ENCODE peak calls at places on chromosome 4, in six cellular contexts. One of them, this sample, is unnamed.

GRCh38 chr4:109049926-109050325 is 252.5 kb downstream of the COL25A1 start:
- DNase-seq in A673: no peak
- DNase-seq in H9: no peak
- DNase-seq in HL-60: no peak
- DNase-seq in Peyer's patch: no peak
- DNase-seq in AG04450: no peak
- DNase-seq in this sample: no peak

GRCh38 chr4:52368895-52369294 is 290.2 kb downstream of the USP46 start:
- DNase-seq in A673: no peak
- DNase-seq in H9: no peak
- DNase-seq in HL-60: no peak
- DNase-seq in Peyer's patch: no peak
- DNase-seq in AG04450: no peak
- DNase-seq in this sample: no peak

GRCh38 chr4:70746179-70746839 is 24.5 kb downstream of the RUFY3 start:
- DNase-seq in A673: no peak
- DNase-seq in H9: no peak
- DNase-seq in HL-60: no peak
- DNase-seq in Peyer's patch: no peak
- DNase-seq in AG04450: no peak
- DNase-seq in this sample: no peak

GRCh38 chr4:168509786-168510185 is 12.9 kb downstream of the PALLD start:
- DNase-seq in A673: peak
- DNase-seq in H9: no peak
- DNase-seq in HL-60: peak
- DNase-seq in Peyer's patch: no peak
- DNase-seq in AG04450: peak
- DNase-seq in this sample: no peak

GRCh38 chr4:154416183-154416543 is 75.4 kb downstream of the DCHS2 start:
- DNase-seq in A673: peak
- DNase-seq in H9: peak
- DNase-seq in HL-60: no peak
- DNase-seq in Peyer's patch: peak
- DNase-seq in AG04450: no peak
- DNase-seq in this sample: no peak

GRCh38 chr4:72375050-72375736 is 193.8 kb downstream of the ADAMTS3 start:
- DNase-seq in A673: no peak
- DNase-seq in H9: no peak
- DNase-seq in HL-60: no peak
- DNase-seq in Peyer's patch: no peak
- DNase-seq in AG04450: peak
- DNase-seq in this sample: no peak

GRCh38 chr4:2924286-2924685 is 38.9 kb downstream of the NOP14 start:
- DNase-seq in A673: no peak
- DNase-seq in H9: no peak
- DNase-seq in HL-60: no peak
- DNase-seq in Peyer's patch: no peak
- DNase-seq in AG04450: no peak
- DNase-seq in this sample: no peak

GRCh38 chr4:20840648-20841190 is 140.5 kb downstream of the PACRGL start:
- DNase-seq in A673: peak
- DNase-seq in H9: no peak
- DNase-seq in HL-60: no peak
- DNase-seq in Peyer's patch: no peak
- DNase-seq in AG04450: no peak
- DNase-seq in this sample: no peak

GRCh38 chr4:4762909-4763814 is 96.3 kb upstream of the MSX1 start:
- DNase-seq in A673: peak
- DNase-seq in H9: peak
- DNase-seq in HL-60: peak
- DNase-seq in Peyer's patch: no peak
- DNase-seq in AG04450: peak
- DNase-seq in this sample: no peak

GRCh38 chr4:108466936-108467902 is 153.2 kb upstream of the RPL34 start:
- DNase-seq in A673: no peak
- DNase-seq in H9: no peak
- DNase-seq in HL-60: no peak
- DNase-seq in Peyer's patch: no peak
- DNase-seq in AG04450: peak
- DNase-seq in this sample: no peak

GRCh38 chr4:1300466-1301455 is 11.1 kb downstream of the MAEA start:
- DNase-seq in A673: peak
- DNase-seq in H9: no peak
- DNase-seq in HL-60: peak
- DNase-seq in Peyer's patch: no peak
- DNase-seq in AG04450: no peak
- DNase-seq in this sample: no peak

GRCh38 chr4:165403667-165404066 is 24.9 kb downstream of the CPE start:
- DNase-seq in A673: no peak
- DNase-seq in H9: peak
- DNase-seq in HL-60: no peak
- DNase-seq in Peyer's patch: no peak
- DNase-seq in AG04450: no peak
- DNase-seq in this sample: no peak

GRCh38 chr4:126533176-126533575 is 1099.6 kb upstream of the INTU start:
- DNase-seq in A673: peak
- DNase-seq in H9: no peak
- DNase-seq in HL-60: no peak
- DNase-seq in Peyer's patch: no peak
- DNase-seq in AG04450: no peak
- DNase-seq in this sample: no peak

GRCh38 chr4:106868381-106869035 is 167.6 kb downstream of the DKK2 start:
- DNase-seq in A673: peak
- DNase-seq in H9: no peak
- DNase-seq in HL-60: no peak
- DNase-seq in Peyer's patch: no peak
- DNase-seq in AG04450: no peak
- DNase-seq in this sample: no peak

GRCh38 chr4:45831692-45832091 is 292.2 kb downstream of the GABRG1 start:
- DNase-seq in A673: no peak
- DNase-seq in H9: no peak
- DNase-seq in HL-60: no peak
- DNase-seq in Peyer's patch: no peak
- DNase-seq in AG04450: no peak
- DNase-seq in this sample: no peak

GRCh38 chr4:182454440-182455013 is 211.3 kb downstream of the TENM3 start:
- DNase-seq in A673: no peak
- DNase-seq in H9: no peak
- DNase-seq in HL-60: no peak
- DNase-seq in Peyer's patch: no peak
- DNase-seq in AG04450: no peak
- DNase-seq in this sample: no peak

GRCh38 chr4:8101213-8101781 is 57.3 kb downstream of the ABLIM2 start:
- DNase-seq in A673: no peak
- DNase-seq in H9: no peak
- DNase-seq in HL-60: no peak
- DNase-seq in Peyer's patch: no peak
- DNase-seq in AG04450: no peak
- DNase-seq in this sample: no peak

GRCh38 chr4:97270051-97270450 is 873.2 kb downstream of the STPG2 start:
- DNase-seq in A673: no peak
- DNase-seq in H9: no peak
- DNase-seq in HL-60: no peak
- DNase-seq in Peyer's patch: no peak
- DNase-seq in AG04450: no peak
- DNase-seq in this sample: no peak

GRCh38 chr4:139208404-139208945 is 31.5 kb upstream of the ELF2 start:
- DNase-seq in A673: no peak
- DNase-seq in H9: no peak
- DNase-seq in HL-60: peak
- DNase-seq in Peyer's patch: no peak
- DNase-seq in AG04450: peak
- DNase-seq in this sample: no peak

GRCh38 chr4:145878501-145879435 is 59.9 kb downstream of the ZNF827 start:
- DNase-seq in A673: no peak
- DNase-seq in H9: no peak
- DNase-seq in HL-60: no peak
- DNase-seq in Peyer's patch: no peak
- DNase-seq in AG04450: peak
- DNase-seq in this sample: no peak

GRCh38 chr4:102219143-102219542 is 126.1 kb downstream of the SLC39A8 start:
- DNase-seq in A673: peak
- DNase-seq in H9: no peak
- DNase-seq in HL-60: no peak
- DNase-seq in Peyer's patch: no peak
- DNase-seq in AG04450: no peak
- DNase-seq in this sample: no peak

GRCh38 chr4:151045907-151046306 is 30.8 kb upstream of the LRBA start:
- DNase-seq in A673: peak
- DNase-seq in H9: peak
- DNase-seq in HL-60: no peak
- DNase-seq in Peyer's patch: no peak
- DNase-seq in AG04450: no peak
- DNase-seq in this sample: no peak

GRCh38 chr4:77911091-77911490 is 48.5 kb downstream of the MRPL1 start:
- DNase-seq in A673: no peak
- DNase-seq in H9: no peak
- DNase-seq in HL-60: no peak
- DNase-seq in Peyer's patch: no peak
- DNase-seq in AG04450: no peak
- DNase-seq in this sample: no peak

GRCh38 chr4:38313999-38314561 is 349.9 kb upstream of the KLF3 start:
- DNase-seq in A673: no peak
- DNase-seq in H9: no peak
- DNase-seq in HL-60: no peak
- DNase-seq in Peyer's patch: no peak
- DNase-seq in AG04450: no peak
- DNase-seq in this sample: no peak

GRCh38 chr4:48939785-48940184 is 33.2 kb upstream of the OCIAD2 start:
- DNase-seq in A673: peak
- DNase-seq in H9: no peak
- DNase-seq in HL-60: no peak
- DNase-seq in Peyer's patch: no peak
- DNase-seq in AG04450: peak
- DNase-seq in this sample: no peak

DNA sequence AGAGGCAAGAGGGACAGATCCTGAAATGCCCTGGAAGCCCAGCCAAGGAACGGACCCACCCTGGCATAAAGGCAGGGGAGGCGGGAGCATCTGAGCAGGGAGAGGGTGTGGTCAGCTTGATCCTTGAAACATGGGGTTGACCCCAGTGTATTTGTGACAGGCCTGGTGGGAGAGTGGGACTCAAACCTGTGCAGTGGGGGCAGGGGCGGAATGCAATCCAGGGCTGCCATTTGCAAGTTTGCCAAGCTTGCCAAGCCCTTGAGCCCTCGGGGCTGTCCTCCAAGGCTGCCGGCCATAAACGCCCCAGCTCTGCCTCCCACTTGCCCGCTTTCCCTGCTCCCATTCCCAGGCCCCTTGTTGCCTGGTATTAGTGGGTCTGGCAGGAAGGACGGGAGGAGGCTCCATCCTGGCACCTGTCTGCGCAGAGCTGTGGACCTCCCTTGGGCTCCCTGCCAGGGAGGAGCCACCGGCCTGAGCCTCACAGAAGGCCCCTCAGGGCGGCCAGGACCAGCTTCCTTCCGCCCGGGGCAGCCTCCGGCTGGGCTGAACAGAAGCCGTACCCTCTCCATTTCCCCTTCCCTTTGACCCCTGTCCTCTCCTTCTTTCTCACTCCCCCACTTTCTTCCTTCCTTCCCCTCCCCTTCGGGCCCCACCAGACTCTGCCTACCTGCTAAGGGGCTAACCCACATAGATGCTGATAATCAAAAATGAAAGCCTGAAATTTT is 661 bp downstream of the S100P start:
- DNase-seq in A673: no peak
- DNase-seq in H9: no peak
- DNase-seq in HL-60: no peak
- DNase-seq in Peyer's patch: no peak
- DNase-seq in AG04450: no peak
- DNase-seq in this sample: no peak
- H3K27ac ChIP-seq in A673: no peak
- H3K27ac ChIP-seq in H9: no peak
- H3K27ac ChIP-seq in HL-60: peak
- H3K27ac ChIP-seq in Peyer's patch: peak
- H3K27ac ChIP-seq in AG04450: no peak
- H3K27ac ChIP-seq in this sample: no peak

DNA sequence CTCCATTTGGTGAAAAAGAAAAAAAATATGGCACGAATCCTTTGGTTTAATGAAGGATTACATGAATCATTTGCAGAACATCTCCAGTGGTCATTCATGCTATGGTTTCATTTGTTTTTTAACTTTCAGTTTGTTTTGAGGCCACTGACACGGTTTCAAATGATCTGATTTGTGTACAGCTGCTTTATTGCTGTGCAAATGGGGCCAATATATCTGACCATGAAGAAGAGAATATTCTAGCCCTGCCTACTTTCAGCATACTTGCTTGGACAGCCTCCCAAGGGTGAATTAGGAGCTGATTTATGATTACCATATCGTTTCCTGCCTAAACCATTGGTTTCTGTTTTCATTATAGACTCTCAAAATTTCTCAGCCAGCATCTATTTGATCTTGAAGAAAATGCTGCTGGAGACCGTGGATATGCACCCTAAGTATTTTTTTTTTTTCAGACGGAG is 30.7 kb downstream of the SPARCL1 start:
- DNase-seq in A673: no peak
- DNase-seq in H9: no peak
- DNase-seq in HL-60: no peak
- DNase-seq in Peyer's patch: no peak
- DNase-seq in AG04450: peak
- DNase-seq in this sample: no peak
- H3K27ac ChIP-seq in A673: no peak
- H3K27ac ChIP-seq in H9: no peak
- H3K27ac ChIP-seq in HL-60: no peak
- H3K27ac ChIP-seq in Peyer's patch: no peak
- H3K27ac ChIP-seq in AG04450: no peak
- H3K27ac ChIP-seq in this sample: no peak

GRCh38 chr4:6909113-6909969 is at the start of gene TBC1D14:
- DNase-seq in A673: peak
- DNase-seq in H9: peak
- DNase-seq in HL-60: peak
- DNase-seq in Peyer's patch: peak
- DNase-seq in AG04450: peak
- DNase-seq in this sample: no peak
- H3K27ac ChIP-seq in A673: peak
- H3K27ac ChIP-seq in H9: no peak
- H3K27ac ChIP-seq in HL-60: peak
- H3K27ac ChIP-seq in Peyer's patch: peak
- H3K27ac ChIP-seq in AG04450: peak
- H3K27ac ChIP-seq in this sample: no peak

DNA sequence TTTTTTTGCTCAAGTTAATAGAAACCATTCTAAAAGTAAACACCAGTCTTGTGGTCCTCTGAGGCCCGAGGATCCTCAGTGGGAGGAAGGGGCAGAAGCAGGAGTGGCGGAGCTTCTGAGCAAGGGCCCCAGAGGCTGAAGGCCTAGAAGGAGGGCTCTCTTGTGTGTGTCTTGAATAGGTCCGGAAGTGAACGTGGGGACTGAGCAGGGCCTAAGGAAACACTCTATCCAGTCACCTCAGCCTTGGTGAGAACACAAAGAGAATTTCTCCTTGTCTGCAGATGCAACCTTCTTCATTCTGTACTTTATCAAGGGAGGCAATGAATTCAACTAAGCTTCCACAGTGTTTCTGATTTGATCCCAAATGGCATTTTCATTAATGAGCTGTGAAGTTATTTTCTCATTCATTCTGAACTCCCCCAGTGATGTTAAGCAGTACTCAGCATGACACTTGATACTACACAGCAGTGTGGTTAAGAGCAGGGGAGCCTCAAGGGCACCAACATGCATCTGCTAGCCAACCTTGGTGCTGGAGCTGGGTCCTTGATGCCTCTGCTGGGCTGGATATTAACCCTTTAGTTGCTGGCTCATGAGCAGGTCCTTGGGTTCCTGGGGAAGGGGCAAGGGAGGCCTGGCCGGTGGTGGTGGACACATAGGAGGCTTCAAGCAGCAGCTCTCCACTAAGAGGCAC is 64.7 kb downstream of the RBM47 start:
- DNase-seq in A673: peak
- DNase-seq in H9: no peak
- DNase-seq in HL-60: no peak
- DNase-seq in Peyer's patch: no peak
- DNase-seq in AG04450: no peak
- DNase-seq in this sample: no peak
- H3K27ac ChIP-seq in A673: no peak
- H3K27ac ChIP-seq in H9: no peak
- H3K27ac ChIP-seq in HL-60: peak
- H3K27ac ChIP-seq in Peyer's patch: peak
- H3K27ac ChIP-seq in AG04450: no peak
- H3K27ac ChIP-seq in this sample: no peak

This sample was measured in iPS DF 6.9.